ENCODE peak calls at places on chromosomes 16 and 17, in four cellular contexts. D is OCI-LY7, R is coronary artery, L is left ventricle myocardium inferior. T is an unnamed sample.

GRCh38 chr17:50360716-50361115 is 12.3 kb downstream of the MRPL27 start:
- DNase-seq in D (no peak), R (no peak), L (no peak), T (no peak)

GRCh38 chr16:81500833-81501521 is 56.4 kb downstream of the CMIP start:
- DNase-seq in D (no peak), R (no peak), L (no peak), T (peak; percentile 95)

GRCh38 chr16:84607694-84608093 is 10.2 kb downstream of the COTL1 start:
- DNase-seq in D (peak; percentile 79), R (no peak), L (no peak), T (no peak)

GRCh38 chr17:10034719-10035475 is 129.8 kb upstream of the RCVRN start:
- DNase-seq in D (no peak), R (no peak), L (no peak), T (no peak)

GRCh38 chr17:19992803-19993713 is 15.4 kb upstream of the AKAP10 start:
- DNase-seq in D (peak; percentile 92), R (peak; percentile 90), L (peak; percentile 83), T (peak; percentile 85)

GRCh38 chr17:29566473-29567361 is at the start of gene ABHD15:
- DNase-seq in D (peak; percentile 45), R (peak; percentile 84), L (peak; percentile 63), T (peak; percentile 78)

GRCh38 chr16:17138801-17139200 is 332.0 kb downstream of the XYLT1 start:
- DNase-seq in D (no peak), R (no peak), L (no peak), T (no peak)

GRCh38 chr17:50787106-50787505 is 19.8 kb upstream of the ANKRD40CL start:
- DNase-seq in D (no peak), R (no peak), L (no peak), T (no peak)

GRCh38 chr17:50453901-50454300 is 14.8 kb downstream of the CHAD start:
- DNase-seq in D (no peak), R (no peak), L (no peak), T (no peak)

GRCh38 chr16:67842509-67843342 is 606 bp downstream of the THAP11 start:
- DNase-seq in D (peak; percentile 75), R (no peak), L (peak; percentile 65), T (peak; percentile 82)

GRCh38 chr17:82092995-82093751 is 4.9 kb downstream of the FASN start:
- DNase-seq in D (no peak), R (no peak), L (peak; percentile 11), T (no peak)

GRCh38 chr16:87713469-87714229 is 52.1 kb downstream of the KLHDC4 start:
- DNase-seq in D (peak; percentile 91), R (no peak), L (no peak), T (no peak)

GRCh38 chr16:59164461-59164860 is 430.3 kb upstream of the GOT2 start:
- DNase-seq in D (no peak), R (no peak), L (no peak), T (peak; percentile 1)

GRCh38 chr17:19470529-19471261 is 59.7 kb downstream of the RNF112 start:
- DNase-seq in D (no peak), R (peak; percentile 79), L (peak; percentile 79), T (no peak)

GRCh38 chr16:52191533-52192134 is 355.3 kb downstream of the TOX3 start:
- DNase-seq in D (peak; percentile 54), R (no peak), L (peak; percentile 23), T (peak; percentile 58)

GRCh38 chr17:67980456-67980855 is 15.8 kb downstream of the C17orf58 start:
- DNase-seq in D (no peak), R (no peak), L (no peak), T (no peak)

GRCh38 chr17:10103712-10104111 is 94.7 kb downstream of the GAS7 start:
- DNase-seq in D (no peak), R (no peak), L (no peak), T (no peak)

T was measured in mesenchymal stem cell.